ENCODE peak calls at places on chromosomes 5 and 9, in four cellular contexts. H, F, O and V are unnamed samples.

GRCh38 chr5:72076901-72077300 is 30.4 kb upstream of the MAP1B start:
- DNase-seq in F (no peak), H (no peak), O (no peak), V (no peak)

GRCh38 chr5:83721878-83722779 is 1.5 kb upstream of the HAPLN1 start:
- DNase-seq in H (no peak), O (peak; percentile 56), F (peak; percentile 76), V (peak; percentile 71)

GRCh38 chr5:176771102-176771845 is 39.1 kb upstream of the UNC5A start:
- DNase-seq in H (no peak), O (no peak), F (no peak), V (no peak)

GRCh38 chr5:96335873-96336272 is 97.2 kb downstream of the PCSK1 start:
- DNase-seq in F (no peak), H (no peak), O (no peak), V (no peak)

GRCh38 chr5:144122081-144122480 is 48.4 kb downstream of the YIPF5 start:
- DNase-seq in F (no peak), O (no peak), H (no peak), V (no peak)

GRCh38 chr9:97529363-97530076 is 28.1 kb downstream of the TMOD1 start:
- DNase-seq in F (peak; percentile 71), O (no peak), H (no peak), V (peak; percentile 68)

GRCh38 chr5:143053780-143054179 is 283.6 kb downstream of the ARHGAP26 start:
- DNase-seq in F (no peak), O (no peak), H (no peak), V (no peak)

GRCh38 chr5:1414311-1415058 is 30.8 kb downstream of the SLC6A3 start:
- DNase-seq in O (no peak), H (no peak), F (no peak), V (peak; percentile 71)

GRCh38 chr9:69976165-69976564 is 67.5 kb upstream of the MAMDC2 start:
- DNase-seq in F (no peak), O (no peak), H (no peak), V (no peak)

GRCh38 chr5:3694819-3695218 is 99.2 kb downstream of the IRX1 start:
- DNase-seq in H (no peak), O (no peak), F (no peak), V (no peak)

GRCh38 chr5:89388872-89389271 is 505.9 kb upstream of the MEF2C start:
- DNase-seq in F (no peak), O (no peak), H (no peak), V (no peak)

GRCh38 chr9:109440797-109441287 is 57.3 kb downstream of the PTPN3 start:
- DNase-seq in F (peak; percentile 85), O (peak; percentile 41), H (peak; percentile 22), V (peak; percentile 82)

GRCh38 chr9:2243666-2244555 is 228.8 kb downstream of the SMARCA2 start:
- DNase-seq in O (no peak), H (no peak), F (no peak), V (no peak)

GRCh38 chr9:2241875-2242741 is 227.0 kb downstream of the SMARCA2 start:
- DNase-seq in O (peak; percentile 74), F (peak; percentile 58), H (peak; percentile 61), V (peak; percentile 65)

GRCh38 chr9:2235623-2236022 is 220.5 kb downstream of the SMARCA2 start:
- DNase-seq in O (no peak), H (no peak), F (no peak), V (no peak)

GRCh38 chr9:2242778-2243395 is 227.7 kb downstream of the SMARCA2 start:
- DNase-seq in F (no peak), H (no peak), O (no peak), V (no peak)

DNA sequence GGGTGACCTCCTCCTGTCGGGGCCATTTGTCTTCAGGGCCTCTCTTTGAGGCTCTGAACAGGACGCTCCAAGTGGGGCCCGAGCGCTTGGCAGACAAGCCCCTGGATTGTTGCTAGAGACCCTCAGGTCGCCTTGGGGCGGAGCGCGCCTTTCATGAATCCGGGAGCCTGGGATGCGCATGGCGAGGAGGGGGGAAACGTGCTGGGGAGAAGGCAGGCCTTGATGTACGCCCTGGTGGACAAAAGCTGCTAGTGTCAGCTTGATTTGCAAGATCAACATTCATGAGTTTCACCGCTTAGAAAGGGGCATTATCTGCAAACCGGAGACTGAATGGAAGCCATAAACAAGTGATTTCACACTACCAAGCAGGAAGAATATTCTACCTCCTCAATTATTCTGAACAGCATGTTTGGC is 226.3 kb downstream of the SMARCA2 start:
- DNase-seq in O (peak; percentile 34), F (no peak), H (no peak), V (peak; percentile 9)
- TF ChIP-seq CTCF in O (peak; percentile 66), F (peak; percentile 9), H (no peak), V (no peak)

GRCh38 chr5:112077180-112077579 is 320.2 kb upstream of the NREP start:
- DNase-seq in F (no peak), H (no peak), O (no peak), V (peak; percentile 10)
- TF ChIP-seq CTCF in F (no peak), H (no peak), O (no peak), V (no peak)

DNA sequence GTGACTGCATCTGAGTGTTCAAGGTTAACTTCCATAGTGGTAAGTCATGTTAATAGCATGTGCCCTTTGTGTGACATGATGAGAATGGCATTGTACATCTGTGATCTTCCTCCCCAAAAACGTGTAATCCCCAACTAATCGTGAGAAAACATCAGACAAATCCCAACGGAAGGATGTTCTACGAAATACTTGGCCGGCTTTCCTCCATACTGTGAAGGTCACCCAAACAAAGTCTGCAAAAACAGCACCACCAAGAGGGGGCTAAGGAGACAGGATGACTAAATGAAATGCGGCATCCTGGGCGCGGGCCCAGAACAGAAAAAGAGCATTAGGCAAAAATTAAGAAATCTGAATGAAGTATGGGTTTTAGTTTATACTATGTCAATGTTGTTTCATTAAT is 81.8 kb downstream of the MED10 start:
- DNase-seq in H (no peak), F (no peak), O (no peak), V (no peak)
- TF ChIP-seq CTCF in H (no peak), F (no peak), O (no peak), V (no peak)

DNA sequence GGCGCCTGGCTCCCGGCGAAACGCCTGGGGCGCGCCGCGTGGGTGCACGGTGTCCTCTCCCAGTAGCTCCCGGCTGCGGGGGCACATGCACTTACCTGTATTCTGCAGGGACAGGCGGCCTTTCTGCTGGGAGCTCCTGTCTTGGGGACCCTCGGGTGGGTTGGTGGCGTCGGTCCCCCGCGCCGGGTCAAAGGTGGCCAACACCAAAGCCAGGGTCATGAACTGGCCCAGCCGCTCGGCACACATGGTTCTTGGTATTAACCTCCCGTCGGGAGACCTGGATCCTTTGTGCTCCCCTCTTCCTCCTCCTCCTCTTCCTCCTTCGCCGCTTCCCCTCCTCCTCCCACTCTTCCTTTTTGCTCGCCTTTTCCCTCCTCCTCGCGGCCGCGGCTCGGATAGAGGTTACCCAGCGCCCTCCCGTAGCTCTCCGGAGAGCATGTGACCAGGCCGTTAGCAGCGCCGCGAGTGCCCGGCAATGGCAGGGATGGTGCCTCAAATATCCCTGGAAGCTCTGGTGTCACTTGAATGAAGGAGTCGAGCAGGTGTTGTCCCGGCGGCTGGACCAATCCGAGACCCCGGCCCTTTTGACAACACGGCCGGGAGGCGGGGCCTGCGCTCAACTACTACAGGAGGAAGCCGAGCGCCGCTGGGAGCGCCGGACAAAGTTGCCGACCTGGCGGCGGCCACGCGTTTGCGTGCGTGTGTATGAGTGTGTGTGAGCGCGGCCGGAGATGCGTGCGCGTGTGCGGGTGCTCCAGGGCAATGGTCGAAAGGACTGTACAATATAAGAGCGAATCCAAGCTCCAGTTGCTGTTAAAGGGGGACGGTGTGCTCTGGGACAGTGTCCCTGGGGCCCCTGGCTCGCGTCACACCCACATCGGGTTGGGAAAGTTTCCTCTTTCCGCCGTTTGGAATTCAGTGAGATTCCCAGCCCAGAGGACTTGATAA is at the start of gene STC2:
- DNase-seq in F (peak; percentile 92), O (peak; percentile 79), H (no peak), V (peak; percentile 94)
- TF ChIP-seq CTCF in F (no peak), O (no peak), H (no peak), V (no peak)

GRCh38 chr5:179362355-179362754 is 17.1 kb upstream of the ADAMTS2 start:
- DNase-seq in F (no peak), H (no peak), O (no peak), V (no peak)
- TF ChIP-seq CTCF in F (no peak), H (no peak), O (no peak), V (no peak)